ENCODE peak calls at places on chromosomes 16 and 17, in seven cellular contexts. H is tibial nerve, A is frontal cortex, Y is cerebellar nuclear complex, T is M059J, Z is NB4, G is iris pigment epithelial cell. J is an unnamed sample.

GRCh38 chr17:41912925-41913324 is 5.8 kb downstream of the ACLY start:
- DNase-seq in Y (no peak), G (peak), A (no peak), Z (no peak), H (no peak), T (no peak), J (no peak)

GRCh38 chr17:74373838-74374606 is 6.7 kb downstream of the GPR142 start:
- DNase-seq in Z (no peak), H (no peak), G (no peak), A (peak), T (no peak), Y (no peak), J (no peak)

GRCh38 chr17:8185580-8186445 is 4.2 kb downstream of the BORCS6 start:
- DNase-seq in G (no peak), Z (peak), T (peak), H (peak), Y (no peak), A (peak), J (no peak)

GRCh38 chr16:55437627-55438026 is 41.4 kb upstream of the MMP2 start:
- DNase-seq in Y (no peak), T (no peak), A (no peak), Z (peak), G (peak), H (peak), J (no peak)

GRCh38 chr16:77234611-77235010 is 35.4 kb downstream of the SYCE1L start:
- DNase-seq in Y (no peak), A (no peak), G (peak), T (peak), Z (peak), H (no peak), J (no peak)

GRCh38 chr17:78780852-78781338 is 1.2 kb downstream of the CYTH1 start:
- DNase-seq in T (no peak), G (no peak), H (no peak), Y (no peak), Z (no peak), A (no peak), J (no peak)

GRCh38 chr17:42120161-42121065 is 754 bp downstream of the KAT2A start:
- DNase-seq in Y (no peak), G (no peak), A (no peak), H (no peak), T (no peak), Z (peak), J (no peak)

GRCh38 chr17:30829022-30829421 is 2.7 kb upstream of the ATAD5 start:
- DNase-seq in Y (no peak), A (no peak), G (no peak), Z (no peak), H (no peak), T (no peak), J (no peak)

GRCh38 chr16:10871157-10871991 is 5.6 kb upstream of the CIITA start:
- DNase-seq in G (peak), H (no peak), Z (peak), A (no peak), T (peak), Y (no peak), J (peak)

GRCh38 chr16:81697321-81697885 is 81.7 kb upstream of the PLCG2 start:
- DNase-seq in H (no peak), Z (peak), A (no peak), Y (no peak), T (peak), G (peak), J (peak)

GRCh38 chr16:11349599-11350276 is 4.5 kb downstream of the RMI2 start:
- DNase-seq in G (peak), Y (no peak), T (peak), Z (peak), A (peak), H (peak), J (no peak)

GRCh38 chr16:72467157-72467759 is 295.3 kb upstream of the PMFBP1 start:
- DNase-seq in T (peak), G (peak), H (no peak), Y (no peak), A (no peak), Z (peak), J (peak)

GRCh38 chr17:859461-860195 is 77.5 kb downstream of the MRM3 start:
- DNase-seq in Y (no peak), H (no peak), A (no peak), G (peak), Z (no peak), T (peak), J (no peak)

GRCh38 chr17:7186241-7186640 is 7.1 kb upstream of the ASGR1 start:
- DNase-seq in H (no peak), Z (peak), A (no peak), G (no peak), T (no peak), Y (no peak), J (no peak)

GRCh38 chr16:80693553-80693952 is 110.8 kb downstream of the CDYL2 start:
- DNase-seq in A (no peak), G (no peak), T (peak), Y (no peak), Z (no peak), H (no peak), J (no peak)

GRCh38 chr16:11759163-11759834 is 16.6 kb upstream of the TXNDC11 start:
- DNase-seq in H (no peak), Y (no peak), Z (no peak), A (no peak), G (no peak), T (no peak), J (no peak)

GRCh38 chr17:37650419-37651003 is 7.3 kb upstream of the DDX52 start:
- DNase-seq in T (peak), H (no peak), G (peak), A (no peak), Z (peak), Y (no peak), J (no peak)

GRCh38 chr16:22652463-22652845 is 141.8 kb downstream of the NPIPB5 start:
- DNase-seq in Y (no peak), Z (no peak), H (no peak), T (no peak), A (no peak), G (no peak), J (no peak)

GRCh38 chr17:51355314-51356083 is 95.2 kb downstream of the UTP18 start:
- DNase-seq in G (no peak), Z (no peak), Y (no peak), T (no peak), A (no peak), H (no peak), J (no peak)

GRCh38 chr17:82611140-82612058 is 36.8 kb downstream of the WDR45B start:
- DNase-seq in H (no peak), Y (no peak), A (no peak), Z (no peak), T (no peak), G (peak), J (no peak)

GRCh38 chr17:33523577-33523981 is 230.5 kb upstream of the ASIC2 start:
- DNase-seq in A (no peak), Z (peak), T (no peak), G (no peak), Y (no peak), H (no peak), J (no peak)

GRCh38 chr17:9937164-9937835 is 32.2 kb upstream of the RCVRN start:
- DNase-seq in Y (peak), G (peak), Z (no peak), A (no peak), T (no peak), H (no peak), J (no peak)

GRCh38 chr17:40095356-40095943 is 4.9 kb downstream of the NR1D1 start:
- DNase-seq in G (no peak), Y (no peak), T (no peak), A (no peak), Z (no peak), H (no peak), J (no peak)

GRCh38 chr17:19387921-19388521 is 1.0 kb upstream of the MFAP4 start:
- DNase-seq in G (peak), Y (no peak), T (peak), H (peak), A (no peak), Z (no peak), J (no peak)

GRCh38 chr16:34803683-34804416 is 1344.4 kb downstream of the TP53TG3F start:
- DNase-seq in G (no peak), Z (no peak), T (no peak), Y (no peak), H (no peak), A (no peak), J (no peak)

GRCh38 chr16:4624827-4625616 is 396 bp downstream of the MGRN1 start:
- DNase-seq in Z (peak), G (peak), A (no peak), Y (no peak), H (peak), T (peak), J (no peak)

GRCh38 chr16:65598626-65599025 is 476.8 kb upstream of the CDH11 start:
- DNase-seq in G (no peak), T (peak), Z (no peak), Y (no peak), A (no peak), H (no peak), J (no peak)

GRCh38 chr17:73824321-73824720 is 180.1 kb upstream of the SDK2 start:
- DNase-seq in A (no peak), H (no peak), Y (no peak), Z (no peak), G (no peak), T (no peak), J (no peak)

GRCh38 chr16:69611103-69611640 is 45.4 kb downstream of the NFAT5 start:
- DNase-seq in T (no peak), Z (no peak), Y (no peak), G (no peak), H (no peak), A (no peak), J (no peak)

GRCh38 chr16:66588981-66589713 is 9.9 kb downstream of the CMTM2 start:
- DNase-seq in H (peak), T (peak), A (no peak), G (peak), Z (peak), Y (no peak), J (no peak)

GRCh38 chr17:9684955-9685621 is 39.8 kb downstream of the USP43 start:
- DNase-seq in G (peak), Y (no peak), T (peak), H (no peak), A (no peak), Z (no peak), J (no peak)

GRCh38 chr16:75343311-75343710 is 90.0 kb downstream of the CFDP1 start:
- DNase-seq in A (no peak), H (no peak), T (peak), Y (no peak), Z (no peak), G (no peak), J (no peak)

GRCh38 chr16:17476414-17477259 is 5.9 kb upstream of the XYLT1 start:
- DNase-seq in Z (peak), H (peak), G (peak), A (peak), T (peak), Y (no peak), J (peak)

GRCh38 chr16:78094166-78094565 is 5.3 kb upstream of the WWOX start:
- DNase-seq in A (no peak), G (peak), T (no peak), H (no peak), Y (no peak), Z (peak), J (no peak)

GRCh38 chr16:77589071-77589755 is 133.1 kb upstream of the NUDT7 start:
- DNase-seq in G (peak), H (no peak), T (peak), Y (no peak), A (no peak), Z (no peak), J (no peak)

GRCh38 chr17:9291912-9292562 is 270.7 kb downstream of the NTN1 start:
- DNase-seq in A (peak), H (peak), G (peak), T (no peak), Z (peak), Y (no peak), J (no peak)

GRCh38 chr17:77145209-77145608 is 4.4 kb downstream of the SEC14L1 start:
- DNase-seq in Y (no peak), H (no peak), G (no peak), Z (no peak), T (no peak), A (no peak), J (no peak)

GRCh38 chr16:87583453-87584131 is 18.7 kb upstream of the JPH3 start:
- DNase-seq in Y (no peak), H (no peak), G (peak), T (peak), Z (no peak), A (no peak), J (no peak)

GRCh38 chr17:68821860-68822693 is 133.1 kb downstream of the ABCA8 start:
- DNase-seq in A (no peak), H (no peak), G (peak), T (peak), Y (no peak), Z (no peak), J (peak)

GRCh38 chr17:8563981-8564602 is 66.4 kb downstream of the MYH10 start:
- DNase-seq in G (peak), A (no peak), Y (no peak), H (no peak), T (no peak), Z (no peak), J (no peak)